ENCODE peak calls at places on chromosome 4, in five cellular contexts. L, P, J, I and K are unnamed samples.

GRCh38 chr4:91758487-91758886 is 545.3 kb upstream of the GRID2 start:
- DNase-seq in L (no peak), P (no peak), J (peak; percentile 69), I (no peak), K (no peak)

GRCh38 chr4:35562831-35563230 is 681.5 kb downstream of the ARAP2 start:
- DNase-seq in L (no peak), P (no peak), J (no peak), I (no peak), K (no peak)

GRCh38 chr4:184893836-184894571 is 68.2 kb upstream of the ACSL1 start:
- DNase-seq in L (no peak), P (no peak), J (no peak), I (no peak), K (no peak)

GRCh38 chr4:161573836-161574235 is 590.0 kb downstream of the FSTL5 start:
- DNase-seq in L (no peak), P (no peak), J (peak; percentile 9), I (no peak), K (no peak)

GRCh38 chr4:168388890-168389289 is 70.3 kb upstream of the DDX60 start:
- DNase-seq in L (no peak), P (no peak), J (peak; percentile 47), I (no peak), K (peak; percentile 58)

GRCh38 chr4:154164931-154165839 is 326.4 kb downstream of the DCHS2 start:
- DNase-seq in L (peak; percentile 61), P (no peak), J (peak; percentile 88), I (no peak), K (no peak)

GRCh38 chr4:80611366-80611765 is 275.8 kb downstream of the CFAP299 start:
- DNase-seq in L (no peak), P (no peak), J (no peak), I (no peak), K (no peak)

GRCh38 chr4:100736651-100737450 is 219.0 kb upstream of the EMCN start:
- DNase-seq in L (no peak), P (no peak), J (peak; percentile 45), I (no peak), K (no peak)

GRCh38 chr4:103786014-103786413 is 66.2 kb upstream of the TACR3 start:
- DNase-seq in L (no peak), P (peak; percentile 12), J (peak; percentile 20), I (peak; percentile 68), K (peak; percentile 50)

GRCh38 chr4:20044502-20044911 is 207.2 kb upstream of the SLIT2 start:
- DNase-seq in L (no peak), P (no peak), J (peak; percentile 51), I (no peak), K (no peak)

GRCh38 chr4:3765271-3766206 is 646 bp upstream of the ADRA2C start:
- DNase-seq in L (no peak), P (peak; percentile 85), J (peak; percentile 43), I (peak; percentile 89), K (no peak)
- H3K4me3 ChIP-seq in L (peak overlapping the region; percentile 13), P (no peak overlapping the region), J (peak overlapping the region; percentile 24), I (peak overlapping the region; percentile 64), K (peak overlapping the region; percentile 9)

GRCh38 chr4:3487861-3488260 is 24.8 kb downstream of the DOK7 start:
- DNase-seq in L (no peak), P (no peak), J (no peak), I (no peak), K (no peak)
- TF ChIP-seq CTCF in L (no peak), P (no peak), J (no peak), I (no peak), K (no peak)

GRCh38 chr4:121070274-121070673 is 2.1 kb downstream of the NDNF start:
- DNase-seq in L (peak; percentile 49), P (no peak), J (no peak), I (peak; percentile 75), K (no peak)
- H3K4me3 ChIP-seq in L (peak overlapping the region; percentile 62), P (no peak overlapping the region), J (no peak overlapping the region), I (peak overlapping the region; percentile 77), K (no peak overlapping the region)

DNA sequence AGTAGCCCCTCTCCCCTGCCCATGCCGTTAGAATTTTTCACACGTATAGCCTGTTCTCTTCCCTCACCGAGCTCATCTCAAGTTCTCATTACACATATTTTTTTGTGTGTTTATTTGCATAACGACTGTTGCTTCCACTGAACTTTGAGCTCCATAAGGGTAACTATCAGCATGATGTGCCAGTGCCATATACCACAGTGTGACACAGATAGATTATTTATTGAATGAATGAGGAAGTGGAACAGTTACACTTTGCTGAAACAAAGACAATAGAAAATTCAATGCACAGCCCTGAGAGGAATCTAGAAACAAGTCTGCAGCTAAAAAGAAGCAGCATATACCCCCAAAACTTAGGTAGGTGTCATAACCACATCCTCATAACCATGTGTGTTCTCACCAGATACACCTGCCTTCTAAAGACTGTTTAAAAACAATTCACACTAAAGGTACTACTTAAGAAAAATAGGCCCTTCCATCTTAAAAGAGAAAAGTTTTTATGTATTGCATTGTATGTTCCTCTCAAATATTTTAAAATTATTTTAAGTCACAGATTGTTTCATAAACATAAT is 389.9 kb downstream of the PACRGL start:
- DNase-seq in L (no peak), P (no peak), J (no peak), I (no peak), K (no peak)
- TF ChIP-seq CTCF in L (no peak), P (no peak), J (no peak), I (no peak), K (no peak)

GRCh38 chr4:1210241-1210841 is 38.0 kb upstream of the SPON2 start:
- DNase-seq in L (peak; percentile 30), P (no peak), J (no peak), I (no peak), K (no peak)

GRCh38 chr4:1208266-1208961 is 36.0 kb upstream of the SPON2 start:
- DNase-seq in L (peak; percentile 35), P (no peak), J (peak; percentile 27), I (no peak), K (no peak)

GRCh38 chr4:1209821-1210220 is 37.4 kb upstream of the SPON2 start:
- DNase-seq in L (peak; percentile 67), P (peak; percentile 44), J (peak; percentile 72), I (no peak), K (no peak)

GRCh38 chr4:1207603-1208265 is 35.4 kb upstream of the SPON2 start:
- DNase-seq in L (peak; percentile 50), P (no peak), J (peak; percentile 88), I (peak; percentile 47), K (no peak)

GRCh38 chr4:1208970-1209704 is 36.8 kb upstream of the SPON2 start:
- DNase-seq in L (peak; percentile 32), P (no peak), J (peak; percentile 65), I (no peak), K (peak; percentile 83)
- H3K4me3 ChIP-seq in L (no peak overlapping the region), P (no peak overlapping the region), J (no peak overlapping the region), I (no peak overlapping the region), K (peak overlapping the region; percentile 47)